ENCODE peak calls at places on chromosomes 2 and 18, in five cellular contexts. One of them, this sample, is unnamed.

GRCh38 chr2:27977623-27978312 is 87.2 kb downstream of the BABAM2 start:
- DNase-seq in GM12891: no peak
- DNase-seq in endothelial cell of umbilical vein: peak; percentile 76
- DNase-seq in sigmoid colon: no peak
- DNase-seq in suprapubic skin: no peak
- DNase-seq in this sample: no peak

GRCh38 chr2:175726213-175726612 is 275.9 kb downstream of the LNPK start:
- DNase-seq in GM12891: no peak
- DNase-seq in endothelial cell of umbilical vein: no peak
- DNase-seq in sigmoid colon: no peak
- DNase-seq in suprapubic skin: no peak
- DNase-seq in this sample: no peak

GRCh38 chr18:65610939-65611338 is 139.9 kb upstream of the CDH7 start:
- DNase-seq in GM12891: no peak
- DNase-seq in suprapubic skin: no peak
- DNase-seq in sigmoid colon: no peak
- DNase-seq in endothelial cell of umbilical vein: no peak
- DNase-seq in this sample: no peak

GRCh38 chr2:70391988-70392387 is 90.1 kb upstream of the FAM136A start:
- DNase-seq in endothelial cell of umbilical vein: no peak
- DNase-seq in suprapubic skin: no peak
- DNase-seq in GM12891: no peak
- DNase-seq in sigmoid colon: no peak
- DNase-seq in this sample: no peak

GRCh38 chr2:101809656-101810055 is 112.1 kb downstream of the MAP4K4 start:
- DNase-seq in suprapubic skin: no peak
- DNase-seq in GM12891: no peak
- DNase-seq in endothelial cell of umbilical vein: no peak
- DNase-seq in sigmoid colon: no peak
- DNase-seq in this sample: no peak

GRCh38 chr2:102753563-102754159 is 8.2 kb upstream of the TMEM182 start:
- DNase-seq in sigmoid colon: no peak
- DNase-seq in endothelial cell of umbilical vein: peak; percentile 54
- DNase-seq in GM12891: no peak
- DNase-seq in suprapubic skin: no peak
- DNase-seq in this sample: no peak

GRCh38 chr2:40827371-40827770 is 375.5 kb upstream of the SLC8A1 start:
- DNase-seq in suprapubic skin: no peak
- DNase-seq in sigmoid colon: no peak
- DNase-seq in endothelial cell of umbilical vein: no peak
- DNase-seq in GM12891: no peak
- DNase-seq in this sample: no peak

GRCh38 chr2:152580722-152581121 is 136.5 kb downstream of the PRPF40A start:
- DNase-seq in endothelial cell of umbilical vein: peak; percentile 70
- DNase-seq in GM12891: no peak
- DNase-seq in sigmoid colon: no peak
- DNase-seq in suprapubic skin: no peak
- DNase-seq in this sample: no peak

GRCh38 chr2:228344531-228344930 is 163.0 kb upstream of the SPHKAP start:
- DNase-seq in GM12891: no peak
- DNase-seq in endothelial cell of umbilical vein: no peak
- DNase-seq in suprapubic skin: no peak
- DNase-seq in sigmoid colon: no peak
- DNase-seq in this sample: no peak

GRCh38 chr18:58748899-58749595 is 77.8 kb downstream of the MALT1 start:
- DNase-seq in endothelial cell of umbilical vein: no peak
- DNase-seq in sigmoid colon: no peak
- DNase-seq in GM12891: no peak
- DNase-seq in suprapubic skin: no peak
- DNase-seq in this sample: no peak

GRCh38 chr18:44149706-44150105 is 531.0 kb upstream of the SETBP1 start:
- DNase-seq in GM12891: no peak
- DNase-seq in sigmoid colon: no peak
- DNase-seq in suprapubic skin: no peak
- DNase-seq in endothelial cell of umbilical vein: peak; percentile 13
- DNase-seq in this sample: no peak

GRCh38 chr2:97664636-97664970 is 759 bp upstream of the ACTR1B start:
- DNase-seq in suprapubic skin: no peak
- DNase-seq in endothelial cell of umbilical vein: no peak
- DNase-seq in sigmoid colon: no peak
- DNase-seq in GM12891: no peak
- DNase-seq in this sample: no peak

GRCh38 chr2:5898667-5899066 is 206.5 kb downstream of the SOX11 start:
- DNase-seq in endothelial cell of umbilical vein: no peak
- DNase-seq in GM12891: no peak
- DNase-seq in suprapubic skin: no peak
- DNase-seq in sigmoid colon: no peak
- DNase-seq in this sample: no peak

GRCh38 chr2:5391361-5391760 is 300.8 kb upstream of the SOX11 start:
- DNase-seq in GM12891: no peak
- DNase-seq in endothelial cell of umbilical vein: no peak
- DNase-seq in sigmoid colon: no peak
- DNase-seq in suprapubic skin: no peak
- DNase-seq in this sample: no peak

GRCh38 chr2:88656690-88657089 is 29.4 kb upstream of the EIF2AK3 start:
- DNase-seq in sigmoid colon: no peak
- DNase-seq in suprapubic skin: no peak
- DNase-seq in GM12891: no peak
- DNase-seq in endothelial cell of umbilical vein: no peak
- DNase-seq in this sample: no peak

GRCh38 chr2:53767405-53768232 is at the start of gene CHAC2:
- DNase-seq in sigmoid colon: peak; percentile 89
- DNase-seq in GM12891: peak; percentile 68
- DNase-seq in endothelial cell of umbilical vein: peak; percentile 91
- DNase-seq in suprapubic skin: peak; percentile 86
- DNase-seq in this sample: peak; percentile 66

GRCh38 chr2:11004206-11004605 is 92.5 kb downstream of the KCNF1 start:
- DNase-seq in endothelial cell of umbilical vein: peak; percentile 49
- DNase-seq in sigmoid colon: no peak
- DNase-seq in GM12891: no peak
- DNase-seq in suprapubic skin: no peak
- DNase-seq in this sample: no peak

GRCh38 chr2:17373041-17373440 is 145.2 kb downstream of the RAD51AP2 start:
- DNase-seq in suprapubic skin: no peak
- DNase-seq in GM12891: no peak
- DNase-seq in endothelial cell of umbilical vein: no peak
- DNase-seq in sigmoid colon: no peak
- DNase-seq in this sample: no peak

GRCh38 chr2:187466129-187466792 is 18.2 kb upstream of the CALCRL start:
- DNase-seq in suprapubic skin: no peak
- DNase-seq in GM12891: no peak
- DNase-seq in endothelial cell of umbilical vein: no peak
- DNase-seq in sigmoid colon: no peak
- DNase-seq in this sample: no peak

GRCh38 chr18:76491801-76492668 is 3.0 kb downstream of the ZNF516 start:
- DNase-seq in suprapubic skin: peak; percentile 82
- DNase-seq in endothelial cell of umbilical vein: peak; percentile 41
- DNase-seq in GM12891: no peak
- DNase-seq in sigmoid colon: peak; percentile 77
- DNase-seq in this sample: no peak

GRCh38 chr2:11343344-11343625 is 1.2 kb downstream of the ROCK2 start:
- DNase-seq in GM12891: no peak
- DNase-seq in endothelial cell of umbilical vein: peak; percentile 47
- DNase-seq in suprapubic skin: no peak
- DNase-seq in sigmoid colon: no peak
- DNase-seq in this sample: no peak

GRCh38 chr18:79612291-79613108 is 67.1 kb upstream of the CTDP1 start:
- DNase-seq in endothelial cell of umbilical vein: no peak
- DNase-seq in GM12891: no peak
- DNase-seq in sigmoid colon: peak; percentile 53
- DNase-seq in suprapubic skin: peak; percentile 44
- DNase-seq in this sample: no peak

GRCh38 chr18:45651269-45651668 is 36.0 kb downstream of the SLC14A2 start:
- DNase-seq in suprapubic skin: no peak
- DNase-seq in GM12891: no peak
- DNase-seq in endothelial cell of umbilical vein: no peak
- DNase-seq in sigmoid colon: no peak
- DNase-seq in this sample: no peak

GRCh38 chr2:216665717-216666116 is 29.6 kb downstream of the IGFBP5 start:
- DNase-seq in sigmoid colon: no peak
- DNase-seq in GM12891: no peak
- DNase-seq in endothelial cell of umbilical vein: no peak
- DNase-seq in suprapubic skin: no peak
- DNase-seq in this sample: no peak

DNA sequence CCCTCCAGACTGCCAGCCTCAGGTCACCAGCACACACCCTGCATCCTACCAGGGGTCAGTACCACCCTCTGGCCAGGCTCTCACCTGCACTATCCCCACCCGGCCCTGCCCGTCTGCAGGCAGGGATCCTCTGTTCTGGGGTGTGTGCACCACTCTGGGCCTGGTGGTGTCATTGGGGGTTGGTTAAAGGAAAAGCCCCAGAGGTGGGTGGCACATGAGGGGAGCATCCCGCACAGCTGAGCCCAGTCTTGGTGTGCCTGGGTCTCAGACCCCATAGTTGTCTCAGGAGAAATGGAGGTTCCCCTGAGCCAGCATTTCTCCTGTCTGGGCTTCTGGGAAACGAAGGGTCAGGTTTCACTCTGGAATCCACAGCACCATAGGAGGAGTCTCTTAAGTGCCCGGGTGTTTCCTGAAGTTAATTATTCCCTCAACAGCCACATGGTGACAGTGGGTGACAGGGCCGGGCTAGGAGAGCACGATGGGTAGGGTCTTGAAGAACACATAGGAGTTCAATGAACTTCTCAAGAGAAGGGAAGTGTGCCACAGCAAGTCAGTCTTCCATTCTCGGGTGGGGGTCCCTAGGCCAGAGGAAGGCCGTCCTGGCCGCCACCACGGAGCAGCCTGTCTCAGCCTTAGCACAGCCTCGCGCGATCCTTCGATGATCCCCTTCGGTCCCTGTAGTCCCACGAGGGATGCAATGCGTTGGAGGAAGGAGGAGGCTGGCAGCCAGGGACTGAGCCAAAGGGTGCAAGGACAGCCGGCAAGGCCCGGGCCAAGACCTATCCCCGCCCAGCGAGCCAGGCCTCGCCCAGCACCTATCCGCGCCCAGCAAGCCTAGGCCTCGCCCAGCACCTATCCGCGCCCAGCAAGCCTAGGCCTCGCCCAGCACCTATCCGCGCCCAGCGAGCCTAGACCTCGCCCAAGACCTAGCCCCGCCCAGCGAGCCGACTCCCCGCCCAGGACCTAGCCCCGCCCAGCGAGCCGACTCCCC is 1.1 kb upstream of the FARP2 start:
- DNase-seq in GM12891: no peak
- DNase-seq in endothelial cell of umbilical vein: peak; percentile 65
- DNase-seq in sigmoid colon: peak; percentile 94
- DNase-seq in suprapubic skin: peak; percentile 94
- DNase-seq in this sample: no peak
- TF ChIP-seq POLR2AphosphoS5 in GM12891: no peak
- TF ChIP-seq POLR2AphosphoS5 in endothelial cell of umbilical vein: peak; percentile 36
- TF ChIP-seq POLR2AphosphoS5 in sigmoid colon: peak; percentile 49
- TF ChIP-seq POLR2AphosphoS5 in suprapubic skin: no peak
- TF ChIP-seq POLR2AphosphoS5 in this sample: no peak

GRCh38 chr2:165803123-165803760 is 9.2 kb upstream of the GALNT3 start:
- DNase-seq in GM12891: no peak
- DNase-seq in endothelial cell of umbilical vein: no peak
- DNase-seq in sigmoid colon: no peak
- DNase-seq in suprapubic skin: no peak
- DNase-seq in this sample: no peak
- TF ChIP-seq POLR2AphosphoS5 in GM12891: no peak
- TF ChIP-seq POLR2AphosphoS5 in endothelial cell of umbilical vein: no peak
- TF ChIP-seq POLR2AphosphoS5 in sigmoid colon: no peak
- TF ChIP-seq POLR2AphosphoS5 in suprapubic skin: no peak
- TF ChIP-seq POLR2AphosphoS5 in this sample: no peak

DNA sequence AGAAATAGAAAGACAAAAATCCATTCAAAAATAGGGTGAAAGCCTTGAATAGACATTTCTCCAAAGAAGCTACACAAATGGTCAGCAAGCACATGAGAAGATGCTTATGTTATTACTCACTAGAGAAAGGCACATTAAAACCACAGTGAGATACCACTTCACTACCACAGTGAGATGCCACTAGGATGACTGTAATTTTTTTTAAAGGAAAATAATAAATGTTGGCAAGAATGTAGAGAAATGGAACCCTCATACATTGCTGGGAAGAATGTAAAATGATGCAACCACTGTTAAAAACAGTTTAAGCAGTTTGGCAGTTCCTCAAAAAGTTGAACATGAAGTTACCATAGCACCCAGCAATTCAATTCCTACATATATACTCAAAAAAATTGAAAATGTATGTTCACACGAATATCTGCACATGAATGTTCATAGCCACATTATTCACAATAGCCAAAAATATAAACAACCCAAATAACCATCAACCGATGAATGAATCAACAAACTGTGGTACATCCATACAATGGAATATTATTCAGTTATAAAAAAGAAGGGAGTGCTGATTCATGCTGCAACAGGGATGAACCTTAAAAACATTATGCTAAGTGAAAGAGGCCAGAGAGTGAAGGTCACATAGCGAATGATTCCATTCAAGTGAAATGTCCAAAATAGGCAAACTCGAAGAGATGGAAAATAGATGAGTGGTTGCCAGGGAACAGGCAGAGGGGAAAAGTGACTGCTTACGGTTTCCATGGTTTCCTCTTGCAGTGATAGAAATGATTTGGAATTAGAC is 156.3 kb upstream of the NDUFV2 start:
- DNase-seq in sigmoid colon: no peak
- DNase-seq in GM12891: no peak
- DNase-seq in suprapubic skin: no peak
- DNase-seq in endothelial cell of umbilical vein: no peak
- DNase-seq in this sample: no peak
- TF ChIP-seq POLR2AphosphoS5 in sigmoid colon: no peak
- TF ChIP-seq POLR2AphosphoS5 in GM12891: no peak
- TF ChIP-seq POLR2AphosphoS5 in suprapubic skin: no peak
- TF ChIP-seq POLR2AphosphoS5 in endothelial cell of umbilical vein: no peak
- TF ChIP-seq POLR2AphosphoS5 in this sample: no peak

GRCh38 chr2:99450199-99450598 is 39.6 kb downstream of the REV1 start:
- DNase-seq in suprapubic skin: no peak
- DNase-seq in endothelial cell of umbilical vein: no peak
- DNase-seq in GM12891: no peak
- DNase-seq in sigmoid colon: no peak
- DNase-seq in this sample: no peak

GRCh38 chr2:99451686-99452085 is 38.1 kb downstream of the REV1 start:
- DNase-seq in endothelial cell of umbilical vein: no peak
- DNase-seq in suprapubic skin: no peak
- DNase-seq in GM12891: no peak
- DNase-seq in sigmoid colon: no peak
- DNase-seq in this sample: no peak

GRCh38 chr2:99445065-99445464 is 44.8 kb downstream of the REV1 start:
- DNase-seq in GM12891: no peak
- DNase-seq in endothelial cell of umbilical vein: no peak
- DNase-seq in suprapubic skin: no peak
- DNase-seq in sigmoid colon: no peak
- DNase-seq in this sample: no peak

GRCh38 chr2:99451280-99451679 is 38.5 kb downstream of the REV1 start:
- DNase-seq in sigmoid colon: no peak
- DNase-seq in suprapubic skin: no peak
- DNase-seq in GM12891: no peak
- DNase-seq in endothelial cell of umbilical vein: no peak
- DNase-seq in this sample: no peak

DNA sequence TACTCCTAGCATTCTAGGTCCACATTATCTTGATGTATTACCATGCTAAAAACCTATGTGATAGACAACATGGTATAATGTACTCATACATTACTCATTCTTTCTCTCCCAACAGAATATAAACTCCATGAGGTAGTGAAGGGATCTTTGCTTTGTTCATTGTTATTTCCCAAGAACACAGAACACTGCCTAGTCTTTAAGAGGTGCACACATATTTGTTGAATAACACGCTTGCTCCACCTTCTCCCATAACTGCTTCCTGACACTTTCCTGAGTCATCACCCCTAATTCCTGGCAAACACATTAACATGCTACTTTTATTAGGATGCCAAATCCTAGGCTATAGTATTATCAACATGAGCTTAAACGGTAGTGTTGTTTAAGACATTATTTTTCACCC is 41.3 kb downstream of the REV1 start:
- DNase-seq in GM12891: no peak
- DNase-seq in suprapubic skin: no peak
- DNase-seq in endothelial cell of umbilical vein: peak; percentile 81
- DNase-seq in sigmoid colon: no peak
- DNase-seq in this sample: no peak
- TF ChIP-seq POLR2AphosphoS5 in GM12891: no peak
- TF ChIP-seq POLR2AphosphoS5 in suprapubic skin: no peak
- TF ChIP-seq POLR2AphosphoS5 in endothelial cell of umbilical vein: no peak
- TF ChIP-seq POLR2AphosphoS5 in sigmoid colon: no peak
- TF ChIP-seq POLR2AphosphoS5 in this sample: no peak

This sample was measured in GM12892.